ENCODE peak calls at places on chromosomes 2 and 18, in ten cellular contexts. F is NCI-H1105; W is endothelial cell of umbilical vein; J is T follicular helper cell; E is B cell; X is GM19239; T is WTC11; H is SJSA1; M is colonic mucosa; C is activated CD8-positive, alpha-beta memory T cell treated with anti-CD3 and anti-CD28 coated beads, Interleukin-2, amount 50 U/mL, for 48 hours. U is an unnamed sample.
A peak's percentile ranks its signal among the peaks of the same experiment; 100 is the strongest.

GRCh38 chr2:47221039-47221438 is 65.9 kb upstream of the STPG4 start:
- DNase-seq in F (no peak), W (no peak), J (no peak), E (no peak), X (no peak), T (no peak), H (peak; percentile 86), M (no peak), C (no peak), U (no peak)

GRCh38 chr18:44958450-44958849 is 277.8 kb downstream of the SETBP1 start:
- DNase-seq in F (no peak), W (no peak), J (no peak), E (no peak), X (no peak), T (no peak), H (no peak), M (no peak), C (no peak), U (no peak)

GRCh38 chr2:94995516-94995915 is 30.0 kb upstream of the MAL start:
- DNase-seq in F (no peak), W (no peak), J (no peak), E (no peak), X (no peak), T (no peak), H (no peak), M (no peak), C (no peak), U (no peak)

GRCh38 chr2:207160115-207160514 is 5.6 kb downstream of the KLF7 start:
- DNase-seq in F (no peak), W (peak; percentile 50), J (no peak), E (no peak), X (no peak), T (no peak), H (no peak), M (no peak), C (no peak), U (peak; percentile 68)

GRCh38 chr2:145751155-145751554 is 1231.2 kb upstream of the ZEB2 start:
- DNase-seq in F (no peak), W (no peak), J (no peak), E (no peak), X (no peak), T (no peak), H (no peak), M (no peak), C (no peak), U (no peak)

GRCh38 chr18:74264303-74265020 is 27.3 kb downstream of the CYB5A start:
- DNase-seq in F (no peak), W (no peak), J (no peak), E (peak; percentile 85), X (no peak), T (no peak), H (no peak), M (no peak), C (no peak), U (no peak)

GRCh38 chr2:146701183-146701582 is 1143.6 kb upstream of the ACVR2A start:
- DNase-seq in F (no peak), W (no peak), J (no peak), E (no peak), X (no peak), T (peak; percentile 77), H (no peak), M (no peak), C (no peak), U (peak; percentile 35)

GRCh38 chr2:41879367-41879871 is 168.4 kb upstream of the PKDCC start:
- DNase-seq in F (peak; percentile 73), W (no peak), J (no peak), E (no peak), X (no peak), T (no peak), H (no peak), M (no peak), C (no peak), U (peak; percentile 33)

U was measured in neural progenitor cell.